ENCODE peak calls at places on chromosomes 13 and 19, in five cellular contexts. B, E, O, T and L are unnamed samples.
A peak's percentile ranks its signal among the peaks of the same experiment; 100 is the strongest.

GRCh38 chr19:52535831-52536800 is 8.6 kb downstream of the ZNF808 start:
- DNase-seq in B (peak; percentile 94), E (peak; percentile 85), O (peak; percentile 78), T (peak; percentile 96), L (peak; percentile 89)

GRCh38 chr19:35292986-35293732 is 1.2 kb downstream of the MAG start:
- DNase-seq in B (no peak), E (no peak), O (no peak), T (no peak), L (no peak)

GRCh38 chr13:77831870-77832269 is 86.8 kb downstream of the EDNRB start:
- DNase-seq in B (no peak), E (no peak), O (no peak), T (no peak), L (no peak)

GRCh38 chr13:52348081-52348480 is 57.9 kb downstream of the THSD1 start:
- DNase-seq in B (no peak), E (no peak), O (peak; percentile 42), T (no peak), L (no peak)

GRCh38 chr13:24348797-24349515 is 39.6 kb downstream of the C1QTNF9 start:
- DNase-seq in B (no peak), E (no peak), O (no peak), T (peak; percentile 80), L (no peak)

GRCh38 chr19:3788991-3789778 is 3.0 kb upstream of the MATK start:
- DNase-seq in B (peak; percentile 34), E (no peak), O (no peak), T (no peak), L (no peak)

GRCh38 chr13:76440568-76440967 is 445.6 kb downstream of the KCTD12 start:
- DNase-seq in B (no peak), E (no peak), O (no peak), T (no peak), L (no peak)

GRCh38 chr19:1668339-1669123 is 16.1 kb upstream of the TCF3 start:
- DNase-seq in B (peak; percentile 68), E (no peak), O (no peak), T (no peak), L (no peak)

GRCh38 chr13:98977568-98978270 is at the start of gene DOCK9:
- DNase-seq in B (no peak), E (peak; percentile 36), O (no peak), T (no peak), L (no peak)

GRCh38 chr13:97849305-97849704 is 104.2 kb upstream of the IPO5 start:
- DNase-seq in B (no peak), E (no peak), O (no peak), T (peak; percentile 60), L (no peak)

GRCh38 chr13:25977216-25977615 is 74.6 kb downstream of the SHISA2 start:
- DNase-seq in B (no peak), E (no peak), O (no peak), T (no peak), L (no peak)

GRCh38 chr19:17450264-17451075 is 2.0 kb upstream of the TMEM221 start:
- DNase-seq in B (no peak), E (peak; percentile 40), O (no peak), T (no peak), L (no peak)

GRCh38 chr19:14577885-14578427 is 4.9 kb upstream of the CLEC17A start:
- DNase-seq in B (peak; percentile 54), E (no peak), O (no peak), T (no peak), L (no peak)

GRCh38 chr19:41702208-41702651 is 6.2 kb upstream of the CEACAM5 start:
- DNase-seq in B (no peak), E (no peak), O (no peak), T (peak; percentile 75), L (no peak)

GRCh38 chr13:75319244-75319643 is 162.7 kb downstream of the TBC1D4 start:
- DNase-seq in B (no peak), E (no peak), O (no peak), T (no peak), L (no peak)

GRCh38 chr13:96499646-96500045 is 409.7 kb downstream of the HS6ST3 start:
- DNase-seq in B (no peak), E (no peak), O (no peak), T (no peak), L (no peak)

GRCh38 chr13:76991432-76991795 is 467 bp upstream of the CLN5 start:
- DNase-seq in B (peak; percentile 63), E (no peak), O (peak; percentile 46), T (no peak), L (no peak)

GRCh38 chr13:69199664-69200063 is 908.0 kb upstream of the ATXN8OS start:
- DNase-seq in B (no peak), E (no peak), O (no peak), T (no peak), L (no peak)

GRCh38 chr19:43786665-43787064 is 5.9 kb upstream of the KCNN4 start:
- DNase-seq in B (no peak), E (no peak), O (no peak), T (no peak), L (no peak)

GRCh38 chr19:45166723-45167252 is 6.0 kb upstream of the NKPD1 start:
- DNase-seq in B (no peak), E (no peak), O (no peak), T (no peak), L (no peak)

GRCh38 chr19:36363845-36364244 is 15.2 kb downstream of the ZFP14 start:
- DNase-seq in B (no peak), E (no peak), O (no peak), T (no peak), L (no peak)

GRCh38 chr19:6967962-6968361 is 53.3 kb downstream of the MBD3L2B start:
- DNase-seq in B (no peak), E (no peak), O (no peak), T (no peak), L (no peak)

GRCh38 chr19:58395220-58395978 is at the start of gene RNF225:
- DNase-seq in B (no peak), E (no peak), O (peak; percentile 60), T (no peak), L (no peak)
- TF ChIP-seq POLR2A in B (no peak), E (no peak), O (no peak), T (no peak), L (peak; percentile 53)

GRCh38 chr19:49929611-49930482 is 543 bp upstream of the NUP62 start:
- DNase-seq in B (peak; percentile 94), E (peak; percentile 98), O (peak; percentile 83), T (peak; percentile 98), L (peak; percentile 97)

GRCh38 chr19:49931293-49932040 is 2.2 kb upstream of the NUP62 start:
- DNase-seq in B (no peak), E (no peak), O (no peak), T (no peak), L (no peak)

GRCh38 chr19:49927526-49928264 is 1.3 kb upstream of the ATF5 start:
- DNase-seq in B (no peak), E (no peak), O (no peak), T (no peak), L (no peak)

GRCh38 chr19:49930483-49931011 is 1.2 kb upstream of the NUP62 start:
- DNase-seq in B (no peak), E (peak; percentile 71), O (no peak), T (no peak), L (peak; percentile 49)

DNA sequence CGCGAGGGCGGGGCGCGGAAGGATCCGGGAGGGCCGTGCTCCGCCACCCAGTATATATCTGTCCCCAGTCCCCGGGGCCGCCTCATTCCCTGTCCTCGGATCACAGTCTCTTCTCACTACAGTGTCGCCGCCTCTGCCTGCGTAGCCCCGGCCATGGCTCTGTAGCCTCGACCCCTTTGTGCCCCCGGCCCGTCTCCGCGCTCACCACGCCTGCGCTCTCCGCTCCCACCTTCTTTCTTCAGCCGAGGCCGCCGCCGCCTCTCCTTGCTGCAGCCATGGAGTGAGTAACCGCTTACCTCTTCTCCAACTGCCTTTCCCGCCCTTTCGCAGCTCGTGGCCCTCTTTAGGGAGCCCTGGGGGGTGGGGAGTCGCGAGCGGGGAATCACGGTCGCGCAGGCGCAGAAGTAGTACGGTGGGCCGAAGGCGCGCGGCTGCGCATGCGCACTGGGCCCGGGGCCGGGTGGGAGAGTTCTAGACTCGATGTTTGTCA is at the start of the genes ATF5 and NUP62:
- DNase-seq in B (peak; percentile 81), E (peak; percentile 92), O (peak; percentile 77), T (no peak), L (peak; percentile 95)
- TF ChIP-seq POLR2A in B (no peak), E (no peak), O (no peak), T (no peak), L (peak; percentile 86)

GRCh38 chr19:10644351-10645007 is 9.7 kb upstream of the ILF3 start:
- DNase-seq in B (peak; percentile 82), E (peak; percentile 84), O (peak; percentile 82), T (no peak), L (peak; percentile 92)

GRCh38 chr19:10641248-10641647 is 12.9 kb upstream of the ILF3 start:
- DNase-seq in B (no peak), E (no peak), O (no peak), T (no peak), L (no peak)

GRCh38 chr19:10643166-10643967 is 10.8 kb upstream of the ILF3 start:
- DNase-seq in B (peak; percentile 53), E (no peak), O (no peak), T (no peak), L (no peak)

GRCh38 chr19:10642473-10642872 is 11.7 kb upstream of the ILF3 start:
- DNase-seq in B (no peak), E (no peak), O (no peak), T (no peak), L (no peak)

GRCh38 chr19:10643968-10644290 is 10.2 kb upstream of the ILF3 start:
- DNase-seq in B (no peak), E (no peak), O (no peak), T (no peak), L (no peak)
- TF ChIP-seq POLR2A in B (no peak), E (no peak), O (no peak), T (no peak), L (no peak)

DNA sequence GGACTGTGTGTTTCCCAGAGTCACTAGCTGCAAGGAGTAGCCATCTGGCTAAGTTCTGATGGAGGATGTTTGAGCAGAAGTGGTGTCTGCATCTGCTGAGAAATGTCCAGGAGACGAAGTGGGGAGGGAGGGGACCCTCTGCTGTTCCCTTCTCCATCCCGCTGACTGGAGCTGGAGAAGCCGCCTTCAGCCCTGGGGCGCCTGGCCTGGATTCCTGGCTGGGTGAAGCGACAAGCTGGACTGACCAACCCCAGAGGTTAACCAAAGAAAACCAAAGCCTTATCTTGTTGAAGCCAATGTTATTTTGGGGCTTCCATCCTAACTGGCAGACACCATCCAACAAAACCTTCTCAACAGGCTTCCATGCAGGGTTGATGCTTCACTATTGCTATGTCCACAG is 67.6 kb downstream of the SLC7A1 start:
- DNase-seq in B (no peak), E (no peak), O (no peak), T (no peak), L (no peak)
- TF ChIP-seq POLR2A in B (no peak), E (no peak), O (no peak), T (no peak), L (no peak)

GRCh38 chr19:49767380-49767779 is 579 bp downstream of the AP2A1 start:
- DNase-seq in B (no peak), E (no peak), O (no peak), T (no peak), L (no peak)

GRCh38 chr19:49767967-49768581 is 1.3 kb downstream of the AP2A1 start:
- DNase-seq in B (no peak), E (no peak), O (no peak), T (no peak), L (no peak)

GRCh38 chr19:49766007-49766937 is 529 bp upstream of the AP2A1 start:
- DNase-seq in B (peak; percentile 99), E (peak; percentile 100), O (peak; percentile 100), T (peak; percentile 100), L (peak; percentile 100)

GRCh38 chr19:49764341-49764740 is 1.2 kb upstream of the TSKS start:
- DNase-seq in B (no peak), E (no peak), O (no peak), T (no peak), L (no peak)

GRCh38 chr19:49766938-49767315 is at the start of gene AP2A1:
- DNase-seq in B (no peak), E (no peak), O (no peak), T (no peak), L (no peak)
- TF ChIP-seq POLR2A in B (peak; percentile 23), E (peak; percentile 51), O (no peak), T (no peak), L (no peak)